ENCODE peak calls at places on chromosomes 2 and 18, in five cellular contexts. Q is H1, U is PC-3, X is SK-N-SH, P is IMR-90. D is an unnamed sample. For H4K20me1, the result is how much of the 10 kb centered on the place peaks cover.

GRCh38 chr2:4445821-4446220 is 742.4 kb downstream of the DCDC2C start:
- DNase-seq in U (no peak), X (no peak), Q (no peak), P (no peak), D (no peak)

GRCh38 chr2:226742346-226742745 is 57.3 kb downstream of the IRS1 start:
- DNase-seq in U (no peak), X (no peak), Q (no peak), P (peak), D (no peak)

GRCh38 chr2:56806924-56807323 is 623.1 kb downstream of the CCDC85A start:
- DNase-seq in Q (no peak), U (peak), P (no peak), X (no peak), D (peak)

GRCh38 chr18:75183524-75183923 is 25.4 kb downstream of the PTGR3 start:
- DNase-seq in X (no peak), P (peak), U (peak), Q (no peak), D (peak)

GRCh38 chr2:227163998-227164744 is at the start of the genes COL4A3 and COL4A4:
- DNase-seq in X (peak), U (peak), P (no peak), Q (no peak), D (peak)

GRCh38 chr2:66803651-66804050 is 368.7 kb downstream of the MEIS1 start:
- DNase-seq in X (no peak), U (no peak), P (peak), Q (no peak), D (no peak)

GRCh38 chr2:28172114-28172898 is 220.4 kb upstream of the FOSL2 start:
- DNase-seq in Q (no peak), X (no peak), U (no peak), P (peak), D (peak)

GRCh38 chr18:76564117-76564516 is 69.1 kb upstream of the ZNF516 start:
- DNase-seq in Q (no peak), P (peak), U (peak), X (no peak), D (peak)

GRCh38 chr2:179671314-179671713 is 190.1 kb downstream of the ZNF385B start:
- DNase-seq in X (no peak), P (no peak), Q (no peak), U (peak), D (no peak)

GRCh38 chr2:239246723-239247122 is 154.1 kb downstream of the HDAC4 start:
- DNase-seq in Q (no peak), X (no peak), P (no peak), U (peak), D (peak)

GRCh38 chr2:207008105-207008990 is 69.0 kb downstream of the CPO start:
- DNase-seq in Q (peak), P (peak), X (peak), U (peak), D (no peak)

GRCh38 chr18:9428301-9428706 is 47.0 kb upstream of the RALBP1 start:
- DNase-seq in X (peak), Q (no peak), U (peak), P (no peak), D (no peak)

GRCh38 chr2:190916829-190917228 is 36.2 kb downstream of the GLS start:
- DNase-seq in U (no peak), P (no peak), X (no peak), Q (no peak), D (no peak)

DNA sequence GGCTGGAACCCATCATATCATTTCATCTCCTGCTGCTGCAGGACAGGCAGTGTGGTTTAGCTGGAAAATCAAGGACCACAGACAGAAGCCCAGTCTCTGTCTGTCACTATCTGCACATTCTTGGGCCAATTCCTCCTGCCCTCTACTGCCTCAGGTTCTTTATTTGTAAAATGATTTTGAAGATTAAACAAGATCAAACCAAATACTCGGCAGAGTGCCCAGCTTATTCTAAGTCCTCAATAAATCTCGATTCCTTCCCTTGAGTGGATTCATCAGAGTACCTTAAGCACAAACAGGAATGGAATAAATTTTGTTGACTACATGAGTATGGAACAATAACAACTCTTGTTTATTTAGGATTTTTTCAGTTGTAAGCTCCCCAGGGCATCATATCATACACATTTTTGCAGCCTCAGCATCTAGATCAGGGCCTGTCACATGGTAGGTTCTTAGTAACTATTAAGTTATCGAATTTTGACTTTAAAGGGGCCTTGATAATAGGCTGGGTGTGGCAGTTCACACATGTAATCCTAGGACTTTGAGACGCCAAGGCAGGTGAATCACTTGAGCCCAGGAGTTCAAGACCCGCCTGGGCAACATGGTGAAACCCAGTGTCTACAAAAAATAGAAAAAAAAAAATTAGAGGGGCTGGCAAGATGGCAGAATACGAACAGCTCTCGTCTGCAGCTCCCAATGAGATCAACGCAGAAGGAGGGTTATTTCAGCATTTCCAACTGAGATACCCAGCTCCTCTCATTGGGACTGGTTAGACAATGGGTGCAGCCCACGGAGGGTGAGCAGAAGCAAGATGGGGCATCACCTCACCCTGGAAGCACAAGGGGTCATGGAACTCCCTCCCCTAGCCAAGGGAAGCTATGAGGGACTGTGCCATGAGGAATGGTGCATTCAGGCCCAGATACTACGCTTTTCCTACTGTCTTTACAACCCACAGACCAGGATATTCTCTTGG is 11.1 kb downstream of the RHOB start:
- DNase-seq in P (no peak), X (no peak), Q (no peak), U (no peak), D (no peak)
- H4K20me1 ChIP-seq in P (under half), X (under half), Q (under half), U (under half), D (under half)

GRCh38 chr2:128636802-128637147 is 318.1 kb upstream of the HS6ST1 start:
- DNase-seq in Q (no peak), U (no peak), X (no peak), P (no peak), D (no peak)

GRCh38 chr2:128639693-128640092 is 321.0 kb upstream of the HS6ST1 start:
- DNase-seq in X (no peak), U (no peak), P (no peak), Q (no peak), D (no peak)

GRCh38 chr2:128638311-128638710 is 319.6 kb upstream of the HS6ST1 start:
- DNase-seq in U (no peak), Q (no peak), P (no peak), X (no peak), D (no peak)

GRCh38 chr2:128638741-128639477 is 320.2 kb upstream of the HS6ST1 start:
- DNase-seq in Q (peak), X (peak), U (no peak), P (no peak), D (no peak)

DNA sequence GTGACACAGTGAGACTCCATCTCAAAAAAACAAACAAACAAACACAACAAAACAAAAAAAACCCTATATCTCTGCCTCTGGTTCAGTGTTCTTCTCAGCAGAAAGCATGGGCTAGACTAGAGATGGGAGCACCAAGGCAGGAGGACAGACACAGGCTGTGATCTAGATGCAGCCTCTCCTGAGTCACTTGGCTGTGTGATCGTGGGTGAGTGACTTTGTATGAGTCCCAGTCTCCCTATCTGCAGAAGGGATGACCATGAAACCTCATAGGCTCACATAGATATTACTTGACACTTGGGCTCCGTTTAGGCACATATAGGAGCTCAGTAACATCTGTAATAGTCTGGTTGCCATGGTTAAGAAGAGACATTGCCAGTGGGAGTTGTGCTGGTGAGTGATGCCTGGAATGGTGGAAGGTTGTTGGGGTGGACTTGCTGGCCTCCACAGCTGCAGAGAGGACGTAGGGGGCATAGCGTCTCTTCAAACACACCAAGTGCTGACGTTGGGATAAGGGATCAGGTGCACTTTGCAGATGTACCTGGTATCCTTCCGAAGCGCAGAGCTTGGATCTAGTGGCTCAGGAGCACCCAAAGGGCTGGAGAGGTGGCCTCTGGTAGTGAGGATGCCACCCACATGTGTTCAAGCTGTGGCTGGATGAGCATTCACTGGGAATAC is 318.9 kb upstream of the HS6ST1 start:
- DNase-seq in P (no peak), Q (no peak), X (no peak), U (no peak), D (no peak)
- H3K9ac ChIP-seq in P (no peak), Q (peak), X (no peak), U (no peak), D (no peak)

GRCh38 chr2:181468313-181468712 is 11.1 kb downstream of the ITGA4 start:
- DNase-seq in P (no peak), X (no peak), Q (no peak), U (no peak), D (no peak)
- H4K20me1 ChIP-seq in P (under half), X (under half), Q (under half), U (under half), D (under half)

GRCh38 chr18:48832961-48833700 is 117.6 kb downstream of the SMAD7 start:
- DNase-seq in X (no peak), Q (no peak), P (peak), U (peak), D (peak)
- H3K9ac ChIP-seq in X (peak), Q (no peak), P (no peak), U (peak), D (peak)

GRCh38 chr2:55033076-55033742 is 17.0 kb downstream of the RTN4 start:
- DNase-seq in X (no peak), P (no peak), Q (no peak), U (no peak), D (no peak)
- H4K20me1 ChIP-seq in X (half or more), P (half or more), Q (under half), U (half or more), D (half or more)

DNA sequence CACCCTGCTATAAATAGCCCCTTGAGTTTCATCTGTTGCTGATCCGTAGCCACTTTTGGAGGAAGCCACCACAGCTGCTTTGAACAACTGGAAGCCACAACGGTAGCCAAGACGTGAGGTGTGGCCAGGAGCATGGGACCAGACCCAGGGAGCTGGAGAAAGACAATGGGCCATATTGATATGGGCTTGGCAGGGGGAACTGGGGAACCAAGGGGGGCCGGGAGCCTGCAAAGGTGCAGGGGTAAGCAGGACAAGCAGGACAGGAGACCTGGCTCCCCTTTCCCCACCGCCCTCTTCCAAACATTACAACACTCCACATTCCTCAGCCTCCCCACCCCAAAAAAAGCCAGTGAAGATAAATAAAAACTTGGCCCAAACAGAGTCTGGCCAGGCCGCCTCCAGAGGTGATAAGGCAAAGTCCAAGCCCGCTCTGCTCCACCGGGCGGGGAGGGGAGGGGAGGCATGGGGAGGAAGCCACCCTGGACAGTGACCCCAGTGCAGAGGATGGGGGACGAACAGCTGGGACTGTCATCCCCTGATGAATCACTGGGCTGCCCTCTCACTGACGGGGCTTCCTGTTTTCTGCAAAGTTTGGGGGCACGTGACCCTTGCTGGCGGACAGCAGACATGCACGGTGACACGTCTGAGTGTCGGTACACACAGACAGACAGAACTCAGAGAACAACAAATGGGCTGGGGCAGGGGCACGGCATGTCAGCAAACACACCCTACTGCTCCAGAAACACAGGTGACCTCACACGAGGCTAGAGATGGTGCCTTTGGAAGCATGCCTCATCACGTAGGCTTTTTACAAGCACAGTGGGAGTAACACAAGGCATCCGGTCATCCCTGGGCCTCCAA is 100.3 kb downstream of the TNS1 start:
- DNase-seq in X (no peak), P (peak), U (peak), Q (no peak), D (peak)
- H3K9ac ChIP-seq in X (no peak), P (peak), U (no peak), Q (no peak), D (no peak)

D was measured in mammary epithelial cell.